ENCODE peak calls at places on chromosomes 2 and 18, in five cellular contexts. Q, B, L, U and X are unnamed samples.

GRCh38 chr18:79939096-79939495 is 12.4 kb downstream of the SLC66A2 start:
- DNase-seq in Q (no peak), B (no peak), L (no peak), U (no peak), X (no peak)

GRCh38 chr2:152387046-152387445 is 52.1 kb downstream of the FMNL2 start:
- DNase-seq in Q (no peak), B (no peak), L (no peak), U (no peak), X (no peak)

GRCh38 chr2:218218409-218219185 is 1.6 kb downstream of the ARPC2 start:
- DNase-seq in Q (no peak), B (no peak), L (peak), U (no peak), X (no peak)

GRCh38 chr2:173441222-173441621 is 86.5 kb downstream of the CDCA7 start:
- DNase-seq in Q (no peak), B (no peak), L (no peak), U (no peak), X (no peak)

GRCh38 chr2:109352898-109353689 is 224.1 kb downstream of the SH3RF3 start:
- DNase-seq in Q (no peak), B (no peak), L (no peak), U (no peak), X (no peak)

GRCh38 chr2:138155304-138155703 is 191.0 kb downstream of the HNMT start:
- DNase-seq in Q (no peak), B (no peak), L (no peak), U (no peak), X (no peak)

GRCh38 chr2:43110442-43110871 is 115.9 kb downstream of the ZFP36L2 start:
- DNase-seq in Q (no peak), B (no peak), L (no peak), U (peak), X (no peak)

GRCh38 chr2:23524261-23524706 is 139.3 kb downstream of the KLHL29 start:
- DNase-seq in Q (no peak), B (no peak), L (no peak), U (no peak), X (peak)

GRCh38 chr2:113980946-113981345 is 91.1 kb downstream of the ACTR3 start:
- DNase-seq in Q (no peak), B (no peak), L (no peak), U (no peak), X (no peak)

GRCh38 chr18:5824370-5824984 is 70.8 kb downstream of the TMEM200C start:
- DNase-seq in Q (no peak), B (no peak), L (no peak), U (no peak), X (no peak)

GRCh38 chr2:220894069-220894468 is 678.0 kb downstream of the EPHA4 start:
- DNase-seq in Q (no peak), B (no peak), L (no peak), U (no peak), X (no peak)

GRCh38 chr18:79503891-79504475 is 108.3 kb downstream of the NFATC1 start:
- DNase-seq in Q (peak), B (no peak), L (no peak), U (no peak), X (no peak)

GRCh38 chr18:45168883-45169585 is 446.2 kb upstream of the SLC14A2 start:
- DNase-seq in Q (no peak), B (no peak), L (no peak), U (no peak), X (no peak)

GRCh38 chr18:28903366-28903765 is 726.4 kb upstream of the CDH2 start:
- DNase-seq in Q (no peak), B (no peak), L (no peak), U (no peak), X (no peak)

GRCh38 chr2:217162533-217162932 is 302.7 kb upstream of the TNP1 start:
- DNase-seq in Q (peak), B (no peak), L (no peak), U (peak), X (peak)

GRCh38 chr2:240906141-240906910 is at the start of gene CROCC2:
- DNase-seq in Q (no peak), B (no peak), L (no peak), U (no peak), X (no peak)

GRCh38 chr2:111706481-111707001 is 177.5 kb downstream of the ANAPC1 start:
- DNase-seq in Q (no peak), B (no peak), L (no peak), U (no peak), X (no peak)

GRCh38 chr2:41894563-41895333 is 153.1 kb upstream of the PKDCC start:
- DNase-seq in Q (no peak), B (no peak), L (no peak), U (peak), X (no peak)

GRCh38 chr18:48265328-48265727 is 143.9 kb downstream of the ZBTB7C start:
- DNase-seq in Q (no peak), B (no peak), L (no peak), U (no peak), X (no peak)

GRCh38 chr2:242041816-242042215 is 172.3 kb downstream of the RTP5 start:
- DNase-seq in Q (no peak), B (no peak), L (no peak), U (no peak), X (no peak)

GRCh38 chr2:168686485-168687191 is 115.8 kb upstream of the NOSTRIN start:
- DNase-seq in Q (no peak), B (no peak), L (no peak), U (no peak), X (no peak)

GRCh38 chr2:149418065-149418464 is 87.7 kb downstream of the LYPD6 start:
- DNase-seq in Q (no peak), B (no peak), L (no peak), U (no peak), X (no peak)

GRCh38 chr2:170815746-170816498 is 765 bp upstream of the GAD1 start:
- DNase-seq in Q (peak), B (no peak), L (no peak), U (peak), X (peak)

GRCh38 chr2:189091253-189091652 is 88.3 kb downstream of the COL5A2 start:
- DNase-seq in Q (no peak), B (no peak), L (no peak), U (no peak), X (no peak)

DNA sequence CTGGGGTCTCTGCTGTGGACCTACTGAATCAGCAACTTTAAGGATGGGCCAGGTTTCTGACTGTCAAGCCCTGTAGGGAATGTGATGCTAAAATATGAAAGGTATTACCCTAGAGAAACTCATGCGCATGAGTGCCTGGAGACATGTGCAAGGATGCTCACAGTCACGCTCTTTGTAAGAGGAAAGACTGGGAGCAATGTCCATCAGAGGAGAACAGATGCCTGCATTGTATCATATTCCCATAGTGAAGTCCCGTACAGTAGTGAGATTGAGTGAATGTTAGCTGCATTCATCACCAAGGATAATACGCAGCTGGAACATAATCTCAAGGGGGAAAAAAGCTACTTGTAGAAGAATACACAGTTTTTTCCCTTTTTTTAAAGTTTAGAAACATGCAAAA is 14.1 kb downstream of the ZNF407 start:
- DNase-seq in Q (no peak), B (no peak), L (no peak), U (peak), X (no peak)
- TF ChIP-seq CEBPB in Q (no peak), B (no peak), L (no peak), U (no peak), X (no peak)

DNA sequence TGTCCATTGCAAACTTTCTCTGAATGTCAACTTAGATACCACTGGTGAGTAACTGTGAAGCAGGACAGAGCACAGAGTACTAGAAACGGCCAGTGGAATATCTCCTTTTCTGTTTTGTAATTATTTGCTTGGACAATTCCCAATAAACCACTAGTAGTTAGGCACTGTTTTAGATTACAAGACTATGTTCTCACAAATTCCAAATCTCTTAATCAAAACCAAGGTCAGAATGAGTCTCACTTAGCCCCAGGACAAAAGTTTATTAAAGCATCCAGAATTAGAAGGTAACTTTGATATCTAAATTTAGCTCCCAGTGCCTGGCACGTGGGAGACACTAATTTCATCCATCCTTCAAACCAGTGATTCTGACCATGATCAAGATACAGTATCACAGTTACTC is 89.0 kb downstream of the ZNF521 start:
- DNase-seq in Q (no peak), B (no peak), L (no peak), U (no peak), X (no peak)
- TF ChIP-seq SIN3A in Q (no peak), B (no peak), L (no peak), U (no peak), X (no peak)

DNA sequence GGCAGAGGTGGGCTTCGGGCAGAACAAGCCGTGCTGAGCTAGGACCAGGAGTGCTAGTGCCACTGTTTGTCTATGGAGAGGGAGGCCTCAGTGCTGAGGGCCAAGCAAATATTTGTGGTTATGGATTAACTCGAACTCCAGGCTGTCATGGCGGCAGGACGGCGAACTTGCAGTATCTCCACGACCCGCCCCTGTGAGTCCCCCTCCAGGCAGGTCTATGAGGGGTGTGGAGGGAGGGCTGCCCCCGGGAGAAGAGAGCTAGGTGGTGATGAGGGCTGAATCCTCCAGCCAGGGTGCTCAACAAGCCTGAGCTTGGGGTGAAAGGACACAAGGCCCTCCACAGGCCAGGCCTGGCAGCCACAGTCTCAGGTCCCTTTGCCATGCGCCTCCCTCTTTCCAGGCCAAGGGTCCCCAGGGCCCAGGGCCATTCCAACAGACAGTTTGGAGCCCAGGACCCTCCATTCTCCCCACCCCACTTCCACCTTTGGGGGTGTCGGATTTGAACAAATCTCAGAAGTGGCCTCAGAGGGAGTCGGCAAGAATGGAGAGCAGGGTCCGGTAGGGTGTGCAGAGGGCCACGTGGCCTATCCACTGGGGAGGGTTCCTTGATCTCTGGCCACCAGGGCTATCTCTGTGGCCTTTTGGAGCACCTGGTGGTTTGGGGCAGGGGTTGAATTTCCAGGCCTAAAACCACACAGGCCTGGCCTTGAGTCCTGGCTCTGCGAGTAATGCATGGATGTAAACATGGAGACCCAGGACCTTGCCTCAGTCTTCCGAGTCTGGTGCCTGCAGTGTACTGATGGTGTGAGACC is at the start of gene PROC:
- DNase-seq in Q (no peak), B (no peak), L (no peak), U (peak), X (no peak)
- TF ChIP-seq CEBPB in Q (no peak), B (no peak), L (no peak), U (no peak), X (no peak)

GRCh38 chr2:121046335-121046734 is 238.7 kb downstream of the TFCP2L1 start:
- DNase-seq in Q (no peak), B (no peak), L (no peak), U (no peak), X (no peak)
- TF ChIP-seq SIN3A in Q (no peak), B (no peak), L (no peak), U (no peak), X (no peak)

DNA sequence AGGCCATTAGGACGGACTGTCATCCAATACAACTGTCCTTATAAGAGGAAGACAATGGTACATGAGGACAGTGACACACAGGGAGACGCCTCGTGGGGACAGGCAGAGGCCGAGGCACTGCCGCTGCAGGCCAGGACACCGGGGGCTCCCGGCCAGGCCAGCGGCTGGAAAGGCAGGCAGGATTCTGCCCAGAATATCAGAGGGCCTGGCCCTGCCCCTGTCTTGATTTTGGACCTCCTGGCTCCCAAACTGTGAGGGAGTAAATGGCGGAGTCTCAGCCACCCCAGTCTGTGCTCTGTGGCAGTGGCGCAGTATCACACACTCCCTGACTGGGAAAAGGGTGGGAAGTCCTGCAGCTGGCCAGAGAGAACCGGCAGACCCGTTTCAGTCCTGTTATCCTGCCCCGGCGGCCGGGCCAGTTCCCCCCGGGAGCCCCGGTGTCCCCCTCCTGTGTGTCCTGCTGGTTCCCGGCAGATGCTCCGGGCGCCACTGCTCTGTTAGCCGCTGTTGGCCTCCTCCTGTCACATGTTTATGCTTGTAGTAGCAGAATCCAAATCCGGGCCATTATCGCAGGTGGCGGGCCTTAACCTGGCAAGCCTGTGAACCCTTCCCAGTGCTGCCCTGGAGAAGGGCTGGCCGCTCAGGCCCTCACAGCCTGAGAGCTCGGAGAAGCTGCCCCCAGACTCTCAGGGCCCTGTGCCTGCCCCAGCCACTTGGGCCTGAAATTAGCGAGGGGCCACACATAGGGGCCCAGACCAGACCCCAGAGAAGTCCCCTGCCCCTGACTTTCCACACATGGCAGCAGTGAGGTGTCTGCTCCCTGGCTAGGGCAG is 31.4 kb upstream of the TAF1B start:
- DNase-seq in Q (no peak), B (no peak), L (no peak), U (no peak), X (no peak)
- TF ChIP-seq CEBPB in Q (no peak), B (no peak), L (no peak), U (no peak), X (no peak)

GRCh38 chr2:70679244-70679643 is 88.8 kb downstream of the ADD2 start:
- DNase-seq in Q (no peak), B (no peak), L (no peak), U (no peak), X (no peak)
- TF ChIP-seq SIN3A in Q (no peak), B (no peak), L (no peak), U (no peak), X (no peak)

DNA sequence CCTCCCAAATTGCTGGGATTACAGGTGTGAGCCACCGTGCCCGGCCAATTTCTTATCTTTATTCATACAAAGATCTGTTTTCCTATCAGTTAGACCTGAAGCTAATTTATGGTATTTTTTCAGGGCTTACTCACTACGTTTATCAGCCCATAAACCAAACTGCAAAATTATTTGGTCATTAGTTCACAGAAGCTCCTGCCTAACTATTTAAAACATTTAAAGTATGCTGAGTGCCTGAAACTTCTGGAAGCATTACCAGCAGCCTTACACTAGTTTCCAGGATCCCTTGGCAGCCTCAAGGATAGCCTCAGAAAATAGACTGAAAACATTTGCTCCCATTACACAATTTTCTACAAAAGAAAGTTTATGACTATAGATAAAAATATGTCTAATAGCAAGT is 68.8 kb downstream of the GALNT13 start:
- DNase-seq in Q (no peak), B (no peak), L (no peak), U (no peak), X (no peak)
- TF ChIP-seq CEBPB in Q (no peak), B (no peak), L (no peak), U (no peak), X (no peak)